ENCODE peak calls at places on chromosomes 1 and 21, in six cellular contexts. S, C, Z, F, Q and J are unnamed samples.
A peak's percentile ranks its signal among the peaks of the same experiment; 100 is the strongest.

GRCh38 chr1:228368801-228369607 is 37.6 kb downstream of the TRIM11 start:
- DNase-seq in S (no peak), C (peak; percentile 28), Z (no peak), F (no peak), Q (no peak), J (no peak)

GRCh38 chr1:91803847-91804545 is 82.0 kb downstream of the TGFBR3 start:
- DNase-seq in S (no peak), C (no peak), Z (no peak), F (no peak), Q (no peak), J (no peak)

GRCh38 chr1:226778657-226779058 is 39.6 kb upstream of the ITPKB start:
- DNase-seq in S (peak; percentile 17), C (peak; percentile 88), Z (no peak), F (no peak), Q (no peak), J (no peak)

GRCh38 chr1:17059391-17060128 is 5.7 kb upstream of the SDHB start:
- DNase-seq in S (peak; percentile 74), C (peak; percentile 71), Z (peak; percentile 79), F (peak; percentile 89), Q (peak; percentile 88), J (peak; percentile 56)

GRCh38 chr1:170568197-170568596 is 36.2 kb downstream of the GORAB start:
- DNase-seq in S (no peak), C (no peak), Z (no peak), F (no peak), Q (peak; percentile 25), J (no peak)

GRCh38 chr1:227391871-227392270 is 73.6 kb upstream of the CDC42BPA start:
- DNase-seq in S (no peak), C (no peak), Z (no peak), F (no peak), Q (no peak), J (no peak)

GRCh38 chr21:25528511-25528910 is 78.8 kb downstream of the MRPL39 start:
- DNase-seq in S (no peak), C (no peak), Z (no peak), F (no peak), Q (no peak), J (no peak)

GRCh38 chr1:36772837-36773495 is 261.3 kb downstream of the GRIK3 start:
- DNase-seq in S (no peak), C (no peak), Z (no peak), F (no peak), Q (no peak), J (no peak)

GRCh38 chr1:24254783-24255182 is 64.4 kb upstream of the GRHL3 start:
- DNase-seq in S (no peak), C (no peak), Z (no peak), F (no peak), Q (peak; percentile 76), J (no peak)

GRCh38 chr1:32200226-32201010 is at the start of gene CCDC28B:
- DNase-seq in S (peak; percentile 89), C (peak; percentile 81), Z (peak; percentile 82), F (peak; percentile 86), Q (peak; percentile 83), J (peak; percentile 79)

GRCh38 chr1:5551274-5551966 is 440.8 kb downstream of the NPHP4 start:
- DNase-seq in S (no peak), C (no peak), Z (no peak), F (no peak), Q (no peak), J (no peak)

GRCh38 chr1:185368913-185369491 is 52.0 kb upstream of the IVNS1ABP start:
- DNase-seq in S (no peak), C (no peak), Z (no peak), F (no peak), Q (no peak), J (no peak)

GRCh38 chr1:179080866-179081695 is 789 bp upstream of the TOR3A start:
- DNase-seq in S (no peak), C (no peak), Z (no peak), F (no peak), Q (no peak), J (no peak)

GRCh38 chr1:216822480-216822879 is 99.3 kb upstream of the ESRRG start:
- DNase-seq in S (no peak), C (no peak), Z (no peak), F (no peak), Q (no peak), J (no peak)

GRCh38 chr1:94095744-94096469 is 25.0 kb downstream of the ABCA4 start:
- DNase-seq in S (no peak), C (peak; percentile 68), Z (no peak), F (no peak), Q (no peak), J (no peak)

GRCh38 chr1:244049969-244050834 is 881 bp upstream of the ZBTB18 start:
- DNase-seq in S (peak; percentile 35), C (no peak), Z (no peak), F (no peak), Q (peak; percentile 36), J (no peak)

GRCh38 chr1:202818819-202819218 is 8.1 kb downstream of the PCAT6 start:
- DNase-seq in S (no peak), C (no peak), Z (no peak), F (no peak), Q (peak; percentile 86), J (no peak)

GRCh38 chr1:47198214-47198613 is 8.4 kb upstream of the PDZK1IP1 start:
- DNase-seq in S (no peak), C (no peak), Z (no peak), F (no peak), Q (no peak), J (no peak)

GRCh38 chr1:36134805-36135339 is 9.8 kb upstream of the COL8A2 start:
- DNase-seq in S (peak; percentile 61), C (peak; percentile 38), Z (peak; percentile 90), F (peak; percentile 83), Q (peak; percentile 90), J (peak; percentile 65)

GRCh38 chr1:63946866-63947491 is 173.2 kb downstream of the ROR1 start:
- DNase-seq in S (no peak), C (no peak), Z (no peak), F (no peak), Q (peak; percentile 50), J (no peak)

GRCh38 chr1:156055649-156056048 is 1.1 kb downstream of the LAMTOR2 start:
- DNase-seq in S (peak; percentile 39), C (no peak), Z (no peak), F (no peak), Q (no peak), J (no peak)

GRCh38 chr1:33047839-33048305 is 11.2 kb upstream of the AK2 start:
- DNase-seq in S (no peak), C (peak; percentile 44), Z (no peak), F (no peak), Q (no peak), J (no peak)

GRCh38 chr1:33634806-33635205 is 162.4 kb downstream of the ZSCAN20 start:
- DNase-seq in S (no peak), C (peak; percentile 7), Z (peak; percentile 85), F (peak; percentile 76), Q (peak; percentile 60), J (peak; percentile 24)

GRCh38 chr21:29187939-29188338 is 57.5 kb downstream of the MAP3K7CL start:
- DNase-seq in S (peak; percentile 77), C (peak; percentile 96), Z (no peak), F (no peak), Q (no peak), J (no peak)

GRCh38 chr1:99481391-99481996 is 164.4 kb upstream of the PALMD start:
- DNase-seq in S (peak; percentile 60), C (peak; percentile 68), Z (no peak), F (no peak), Q (peak; percentile 71), J (peak; percentile 37)

GRCh38 chr1:214215583-214215982 is 65.4 kb upstream of the SMYD2 start:
- DNase-seq in S (no peak), C (peak; percentile 7), Z (no peak), F (no peak), Q (no peak), J (no peak)
- H2BK5ac ChIP-seq in S (no peak overlapping the region), C (no peak overlapping the region), Z (no peak overlapping the region), F (no peak overlapping the region), Q (no peak overlapping the region), J (no peak overlapping the region)

DNA sequence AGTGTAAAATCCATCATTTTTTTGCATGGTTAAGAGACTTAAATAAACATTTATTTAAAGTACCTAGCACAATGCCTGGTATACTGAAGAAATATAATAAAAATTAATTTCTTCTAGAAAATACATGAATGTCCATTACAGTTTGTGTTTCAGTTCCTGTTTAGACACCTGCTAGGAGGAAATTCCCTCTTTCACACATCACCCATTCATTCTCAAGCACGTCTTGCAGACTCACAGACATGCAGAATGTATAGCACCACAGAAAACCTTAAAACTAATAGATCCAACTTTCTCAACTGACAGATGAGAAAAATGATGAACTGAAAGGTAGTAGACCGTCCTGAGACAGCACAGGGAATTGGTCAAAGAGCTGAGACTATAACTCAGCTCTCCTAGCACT is 172.2 kb upstream of the C8B start:
- DNase-seq in S (no peak), C (no peak), Z (no peak), F (no peak), Q (no peak), J (no peak)
- H2BK15ac ChIP-seq in S (no peak overlapping the region), C (no peak overlapping the region), Z (no peak overlapping the region), F (no peak overlapping the region), Q (no peak overlapping the region), J (no peak overlapping the region)

GRCh38 chr1:41484881-41485280 is 398 bp upstream of the EDN2 start:
- DNase-seq in S (no peak), C (no peak), Z (no peak), F (no peak), Q (no peak), J (no peak)
- H2BK5ac ChIP-seq in S (no peak overlapping the region), C (peak overlapping the region; percentile 25), Z (peak overlapping the region; percentile 56), F (no peak overlapping the region), Q (peak overlapping the region; percentile 23), J (no peak overlapping the region)

GRCh38 chr1:26710811-26711210 is 15.0 kb downstream of the ARID1A start:
- DNase-seq in S (no peak), C (no peak), Z (no peak), F (no peak), Q (no peak), J (no peak)
- H2BK15ac ChIP-seq in S (no peak overlapping the region), C (no peak overlapping the region), Z (no peak overlapping the region), F (no peak overlapping the region), Q (no peak overlapping the region), J (no peak overlapping the region)

GRCh38 chr1:55716151-55716550 is 501.0 kb upstream of the USP24 start:
- DNase-seq in S (no peak), C (peak; percentile 61), Z (no peak), F (no peak), Q (no peak), J (no peak)
- H2BK5ac ChIP-seq in S (no peak overlapping the region), C (peak overlapping the region; percentile 99), Z (no peak overlapping the region), F (no peak overlapping the region), Q (no peak overlapping the region), J (no peak overlapping the region)

DNA sequence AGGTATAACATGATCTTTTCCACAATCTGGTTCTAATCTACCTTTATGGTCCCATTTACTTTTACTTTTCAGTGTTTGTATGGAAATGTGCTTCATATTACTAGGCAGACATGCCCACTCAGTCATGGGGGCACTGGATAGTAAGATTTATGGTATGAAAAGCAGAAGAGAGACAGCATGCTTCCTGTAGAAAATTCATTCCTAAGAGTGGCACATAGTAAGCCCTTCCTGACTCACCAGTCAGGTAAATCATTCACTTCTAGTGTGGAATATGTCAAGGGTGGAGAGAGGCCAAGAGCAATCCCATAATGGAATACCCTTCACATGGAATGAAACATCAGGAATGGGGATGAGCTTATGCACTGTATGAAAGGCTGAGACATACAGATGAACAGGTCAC is 49.5 kb upstream of the BCL10 start:
- DNase-seq in S (no peak), C (no peak), Z (no peak), F (no peak), Q (no peak), J (no peak)
- H2BK15ac ChIP-seq in S (no peak overlapping the region), C (peak overlapping the region; percentile 67), Z (no peak overlapping the region), F (no peak overlapping the region), Q (peak overlapping the region; percentile 76), J (no peak overlapping the region)